ENCODE peak calls at places on chromosomes 16 and 17, in eight cellular contexts. T is iris pigment epithelial cell; U is activated CD4-positive, alpha-beta T cell treated with anti-CD3 and anti-CD28 coated beads for 24 hours; Q is stimulated activated CD4-positive, alpha-beta T cell treated with anti-CD3 and anti-CD28 coated beads, Interleukin-2, amount 100 ng/mL, for 4 hours; Z is fibroblast of lung; N is CD8-positive, alpha-beta T cell; P is Kasumi-1; F is activated naive CD4-positive, alpha-beta T cell. J is an unnamed sample.

GRCh38 chr17:44878627-44879221 is 20.5 kb downstream of the EFTUD2 start:
- DNase-seq in T (peak; percentile 28), U (no peak), Q (no peak), Z (peak; percentile 20), N (no peak), P (peak; percentile 62), F (no peak), J (no peak)

GRCh38 chr17:63291243-63291642 is 154.9 kb downstream of the CYB561 start:
- DNase-seq in T (no peak), U (no peak), Q (no peak), Z (peak; percentile 49), N (no peak), P (no peak), F (no peak), J (no peak)

GRCh38 chr17:2222901-2223616 is 80.5 kb downstream of the SMG6 start:
- DNase-seq in T (no peak), U (peak; percentile 16), Q (peak; percentile 12), Z (peak; percentile 65), N (peak; percentile 27), P (no peak), F (no peak), J (no peak)

GRCh38 chr16:24036614-24037013 is 200.8 kb downstream of the PRKCB start:
- DNase-seq in T (peak; percentile 44), U (no peak), Q (peak; percentile 15), Z (peak; percentile 6), N (no peak), P (peak; percentile 16), F (no peak), J (no peak)

GRCh38 chr16:3797473-3797872 is 80.1 kb upstream of the TRAP1 start:
- DNase-seq in T (no peak), U (no peak), Q (no peak), Z (peak; percentile 14), N (no peak), P (no peak), F (no peak), J (no peak)

GRCh38 chr16:83958137-83958810 is 5.2 kb downstream of the OSGIN1 start:
- DNase-seq in T (peak; percentile 24), U (no peak), Q (no peak), Z (no peak), N (no peak), P (no peak), F (no peak), J (no peak)

GRCh38 chr17:42365136-42365535 is 23.1 kb downstream of the STAT3 start:
- DNase-seq in T (peak; percentile 96), U (no peak), Q (peak; percentile 5), Z (peak; percentile 95), N (no peak), P (no peak), F (no peak), J (no peak)

GRCh38 chr16:23504076-23504452 is 6.2 kb downstream of the GGA2 start:
- DNase-seq in T (peak; percentile 76), U (no peak), Q (no peak), Z (peak; percentile 88), N (no peak), P (no peak), F (no peak), J (no peak)

GRCh38 chr17:2214047-2214717 is 89.4 kb downstream of the SMG6 start:
- DNase-seq in T (peak; percentile 98), U (peak; percentile 15), Q (no peak), Z (peak; percentile 95), N (no peak), P (peak; percentile 7), F (no peak), J (no peak)

GRCh38 chr16:75080205-75081029 is 36.2 kb downstream of the LDHD start:
- DNase-seq in T (peak; percentile 85), U (no peak), Q (no peak), Z (peak; percentile 78), N (no peak), P (peak; percentile 30), F (no peak), J (no peak)

GRCh38 chr17:4785311-4786110 is 653 bp downstream of the VMO1 start:
- DNase-seq in T (peak; percentile 6), U (no peak), Q (no peak), Z (no peak), N (no peak), P (no peak), F (no peak), J (no peak)

GRCh38 chr16:72404299-72404698 is 232.3 kb upstream of the PMFBP1 start:
- DNase-seq in T (peak; percentile 6), U (no peak), Q (no peak), Z (peak; percentile 29), N (no peak), P (no peak), F (no peak), J (no peak)

GRCh38 chr17:9115446-9116265 is 94.3 kb downstream of the NTN1 start:
- DNase-seq in T (peak; percentile 56), U (peak; percentile 41), Q (peak; percentile 33), Z (peak; percentile 70), N (no peak), P (peak; percentile 58), F (no peak), J (peak; percentile 26)

GRCh38 chr17:75152971-75153853 is 1.1 kb downstream of the JPT1 start:
- DNase-seq in T (peak; percentile 44), U (no peak), Q (no peak), Z (peak; percentile 48), N (no peak), P (peak; percentile 65), F (no peak), J (no peak)

GRCh38 chr17:21169496-21169895 is 42.7 kb downstream of the DHRS7B start:
- DNase-seq in T (no peak), U (no peak), Q (no peak), Z (no peak), N (no peak), P (no peak), F (no peak), J (no peak)

GRCh38 chr16:67649494-67649931 is 4.6 kb downstream of the CARMIL2 start:
- DNase-seq in T (no peak), U (no peak), Q (no peak), Z (no peak), N (no peak), P (no peak), F (no peak), J (no peak)

GRCh38 chr16:79981814-79982213 is 381.3 kb upstream of the MAF start:
- DNase-seq in T (no peak), U (no peak), Q (no peak), Z (no peak), N (no peak), P (no peak), F (no peak), J (no peak)

J was measured in CMK.